ENCODE peak calls at places on chromosomes 16 and 17, in four cellular contexts. S, W, V and Q are unnamed samples.

GRCh38 chr16:48617711-48618148 is 7.8 kb upstream of the N4BP1 start:
- DNase-seq in S (no peak), W (no peak), V (no peak), Q (no peak)

GRCh38 chr17:6843241-6843890 is 11.8 kb upstream of the TEKT1 start:
- DNase-seq in S (no peak), W (peak), V (no peak), Q (peak)

GRCh38 chr16:2686912-2687507 is 4.7 kb downstream of the KCTD5 start:
- DNase-seq in S (no peak), W (no peak), V (no peak), Q (no peak)

GRCh38 chr16:16062023-16062932 is 112.9 kb downstream of the ABCC1 start:
- DNase-seq in S (peak), W (no peak), V (no peak), Q (no peak)

GRCh38 chr16:27572711-27573110 is 22.8 kb downstream of the KATNIP start:
- DNase-seq in S (no peak), W (no peak), V (no peak), Q (no peak)

GRCh38 chr17:79951361-79952264 is 84.1 kb downstream of the TBC1D16 start:
- DNase-seq in S (peak), W (peak), V (peak), Q (peak)

GRCh38 chr17:9162275-9162985 is 141.1 kb downstream of the NTN1 start:
- DNase-seq in S (peak), W (no peak), V (no peak), Q (no peak)

GRCh38 chr16:27291722-27292240 is 22.0 kb upstream of the IL4R start:
- DNase-seq in S (no peak), W (no peak), V (no peak), Q (no peak)

GRCh38 chr16:66154801-66155200 is 211.7 kb upstream of the CDH5 start:
- DNase-seq in S (no peak), W (no peak), V (no peak), Q (no peak)

GRCh38 chr17:14051692-14052091 is 17.6 kb upstream of the COX10 start:
- DNase-seq in S (no peak), W (no peak), V (no peak), Q (no peak)

GRCh38 chr17:70137451-70138230 is 31.7 kb upstream of the KCNJ2 start:
- DNase-seq in S (peak), W (peak), V (peak), Q (peak)

GRCh38 chr16:2231016-2231931 is 5.0 kb upstream of the DNASE1L2 start:
- DNase-seq in S (no peak), W (no peak), V (no peak), Q (no peak)

GRCh38 chr16:22189473-22190168 is 16.5 kb upstream of the EEF2K start:
- DNase-seq in S (peak), W (no peak), V (no peak), Q (no peak)

GRCh38 chr17:47801906-47802305 is 19.7 kb downstream of the OSBPL7 start:
- DNase-seq in S (no peak), W (no peak), V (no peak), Q (no peak)

GRCh38 chr16:87815567-87815966 is 49.8 kb upstream of the KLHDC4 start:
- DNase-seq in S (no peak), W (no peak), V (no peak), Q (no peak)

GRCh38 chr17:64134996-64135395 is 5.1 kb upstream of the ERN1 start:
- DNase-seq in S (peak), W (no peak), V (no peak), Q (no peak)
- H3K4me3 ChIP-seq in S (no peak), W (no peak), V (no peak), Q (no peak)

GRCh38 chr17:78724999-78725398 is 57.1 kb downstream of the CYTH1 start:
- DNase-seq in S (no peak), W (no peak), V (no peak), Q (no peak)

GRCh38 chr17:78727057-78727456 is 55.0 kb downstream of the CYTH1 start:
- DNase-seq in S (no peak), W (no peak), V (no peak), Q (no peak)

GRCh38 chr17:78724544-78724943 is 57.5 kb downstream of the CYTH1 start:
- DNase-seq in S (peak), W (no peak), V (no peak), Q (no peak)

GRCh38 chr17:78726471-78727010 is 55.5 kb downstream of the CYTH1 start:
- DNase-seq in S (no peak), W (no peak), V (no peak), Q (no peak)

GRCh38 chr17:78725448-78726021 is 56.5 kb downstream of the CYTH1 start:
- DNase-seq in S (no peak), W (no peak), V (no peak), Q (no peak)
- H3K4me3 ChIP-seq in S (peak), W (no peak), V (no peak), Q (no peak)

GRCh38 chr17:83055911-83056582 is 23.4 kb upstream of the METRNL start:
- DNase-seq in S (peak), W (peak), V (peak), Q (peak)
- H3K4me3 ChIP-seq in S (no peak), W (peak), V (peak), Q (no peak)

GRCh38 chr17:27793906-27794380 is 6.4 kb downstream of the NOS2 start:
- DNase-seq in S (no peak), W (no peak), V (no peak), Q (no peak)
- H3K4me3 ChIP-seq in S (peak), W (peak), V (peak), Q (no peak)

DNA sequence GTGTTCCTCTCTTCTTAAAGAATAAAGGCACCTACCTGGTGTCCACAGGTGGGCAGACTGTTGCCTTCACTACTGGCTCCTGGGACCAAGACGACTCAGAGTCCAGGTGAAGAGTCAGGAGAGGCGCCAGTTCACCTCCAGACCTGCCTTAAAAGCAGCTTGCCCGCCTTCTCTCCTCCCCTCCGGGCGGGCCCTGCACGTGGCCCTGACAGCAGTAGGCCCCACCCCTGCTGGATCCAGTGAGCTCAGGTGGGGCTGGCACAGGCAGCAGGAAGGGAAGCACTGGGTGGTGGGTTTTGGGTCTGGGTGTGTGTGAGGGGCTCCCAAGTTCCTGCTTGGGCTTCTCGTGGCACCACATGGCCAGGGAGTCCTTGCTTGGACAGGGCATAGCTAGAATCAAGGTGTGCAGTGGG is at the start of gene TNS4:
- DNase-seq in S (peak), W (no peak), V (no peak), Q (no peak)
- H3K4me3 ChIP-seq in S (no peak), W (no peak), V (no peak), Q (no peak)

GRCh38 chr17:35536664-35537160 is 766 bp downstream of the SLFN12L start:
- DNase-seq in S (no peak), W (no peak), V (no peak), Q (no peak)
- H3K4me3 ChIP-seq in S (no peak), W (no peak), V (no peak), Q (no peak)

GRCh38 chr16:54648575-54648974 is 282.1 kb upstream of the IRX5 start:
- DNase-seq in S (no peak), W (no peak), V (no peak), Q (no peak)

GRCh38 chr16:54645328-54645727 is 285.3 kb upstream of the IRX5 start:
- DNase-seq in S (no peak), W (no peak), V (no peak), Q (no peak)

GRCh38 chr16:54649846-54650245 is 280.8 kb upstream of the IRX5 start:
- DNase-seq in S (no peak), W (no peak), V (no peak), Q (no peak)

GRCh38 chr16:54647216-54647615 is 283.4 kb upstream of the IRX5 start:
- DNase-seq in S (no peak), W (no peak), V (no peak), Q (no peak)

DNA sequence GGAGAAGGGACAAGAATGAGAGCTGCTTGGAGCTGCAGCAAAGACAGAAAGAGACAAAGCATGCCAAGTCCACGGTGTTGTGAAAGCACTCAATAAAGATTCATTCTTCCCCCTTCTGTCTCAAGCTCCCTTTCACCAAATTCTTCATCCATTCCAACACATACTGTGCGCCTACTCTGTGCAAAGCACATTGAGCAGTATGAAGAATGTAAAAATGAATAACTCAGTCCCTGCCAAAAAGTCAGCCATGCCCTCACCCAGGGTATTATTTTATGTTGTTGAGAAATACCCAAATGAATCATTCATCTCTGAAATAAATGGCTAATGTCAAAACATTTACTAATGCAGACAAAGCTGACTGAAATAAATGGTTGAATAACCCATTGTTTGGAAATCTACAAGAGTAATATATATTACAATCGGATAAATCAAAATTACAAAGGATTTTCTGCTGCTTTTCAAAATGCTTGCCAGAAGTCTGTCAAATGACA is 282.9 kb upstream of the IRX5 start:
- DNase-seq in S (no peak), W (peak), V (no peak), Q (no peak)
- H3K4me3 ChIP-seq in S (no peak), W (no peak), V (no peak), Q (no peak)

GRCh38 chr16:89949121-89949742 is 677 bp downstream of the DEF8 start:
- DNase-seq in S (peak), W (no peak), V (no peak), Q (no peak)
- H3K4me3 ChIP-seq in S (peak), W (peak), V (peak), Q (peak)

GRCh38 chr16:4664538-4665418 is 28.6 kb upstream of the NUDT16L1 start:
- DNase-seq in S (no peak), W (no peak), V (no peak), Q (no peak)
- H3K4me3 ChIP-seq in S (no peak), W (no peak), V (no peak), Q (no peak)

GRCh38 chr17:385195-385835 is 32.7 kb upstream of the RPH3AL start:
- DNase-seq in S (peak), W (no peak), V (no peak), Q (no peak)
- H3K4me3 ChIP-seq in S (peak), W (peak), V (peak), Q (peak)